ENCODE peak calls at places on chromosome 13, in four cellular contexts. L is neuronal stem cell, G is pancreas, Q is neural progenitor cell. C is an unnamed sample.

GRCh38 chr13:38735655-38736440 is 49.0 kb downstream of the FREM2 start:
- DNase-seq in L (no peak), G (no peak), Q (no peak), C (no peak)

GRCh38 chr13:95641961-95642621 is 2.4 kb downstream of the DZIP1 start:
- DNase-seq in L (peak), G (peak), Q (peak), C (peak)

GRCh38 chr13:74217816-74218215 is 83.6 kb upstream of the KLF12 start:
- DNase-seq in L (no peak), G (no peak), Q (no peak), C (no peak)

GRCh38 chr13:23988546-23989122 is 91.3 kb upstream of the C1QTNF9B start:
- DNase-seq in L (no peak), G (no peak), Q (no peak), C (no peak)

GRCh38 chr13:75555836-75556235 is 6.2 kb downstream of the UCHL3 start:
- DNase-seq in L (no peak), G (no peak), Q (no peak), C (no peak)

GRCh38 chr13:106455777-106456176 is 79.7 kb downstream of the EFNB2 start:
- DNase-seq in L (no peak), G (no peak), Q (no peak), C (no peak)

GRCh38 chr13:24065172-24065571 is 95.3 kb upstream of the SPATA13 start:
- DNase-seq in L (no peak), G (no peak), Q (no peak), C (no peak)

GRCh38 chr13:79098603-79099002 is 307.5 kb downstream of the RBM26 start:
- DNase-seq in L (no peak), G (no peak), Q (no peak), C (no peak)

GRCh38 chr13:97003071-97003470 is 8.8 kb upstream of the OXGR1 start:
- DNase-seq in L (no peak), G (no peak), Q (no peak), C (no peak)

GRCh38 chr13:108950333-108951010 is 321.1 kb downstream of the MYO16 start:
- DNase-seq in L (no peak), G (no peak), Q (no peak), C (no peak)

GRCh38 chr13:25415196-25415595 is 43.4 kb downstream of the ATP8A2 start:
- DNase-seq in L (no peak), G (no peak), Q (no peak), C (no peak)

GRCh38 chr13:46607768-46608553 is 55.0 kb downstream of the LRCH1 start:
- DNase-seq in L (no peak), G (no peak), Q (no peak), C (no peak)

GRCh38 chr13:98581971-98582702 is 5.2 kb upstream of the STK24 start:
- DNase-seq in L (no peak), G (no peak), Q (no peak), C (no peak)
- H3K27ac ChIP-seq in L (no peak), G (no peak), Q (no peak), C (no peak)

GRCh38 chr13:35874704-35875103 is 256.5 kb downstream of the DCLK1 start:
- DNase-seq in L (no peak), G (no peak), Q (no peak), C (no peak)
- H3K27ac ChIP-seq in L (no peak), G (no peak), Q (no peak), C (no peak)

GRCh38 chr13:22468055-22468454 is 712.7 kb upstream of the SGCG start:
- DNase-seq in L (no peak), G (no peak), Q (no peak), C (no peak)

GRCh38 chr13:22461854-22462565 is 718.8 kb upstream of the SGCG start:
- DNase-seq in L (no peak), G (no peak), Q (no peak), C (no peak)

GRCh38 chr13:22463089-22463488 is 717.7 kb upstream of the SGCG start:
- DNase-seq in L (no peak), G (no peak), Q (no peak), C (no peak)
- H3K27ac ChIP-seq in L (no peak), G (no peak), Q (no peak), C (no peak)

GRCh38 chr13:29906432-29907011 is 56.1 kb upstream of the UBL3 start:
- DNase-seq in L (no peak), G (no peak), Q (no peak), C (no peak)
- H3K27ac ChIP-seq in L (no peak), G (peak), Q (no peak), C (no peak)

GRCh38 chr13:40673061-40673397 is 6.6 kb upstream of the FOXO1 start:
- DNase-seq in L (no peak), G (no peak), Q (no peak), C (no peak)
- H3K27ac ChIP-seq in L (no peak), G (no peak), Q (no peak), C (no peak)

DNA sequence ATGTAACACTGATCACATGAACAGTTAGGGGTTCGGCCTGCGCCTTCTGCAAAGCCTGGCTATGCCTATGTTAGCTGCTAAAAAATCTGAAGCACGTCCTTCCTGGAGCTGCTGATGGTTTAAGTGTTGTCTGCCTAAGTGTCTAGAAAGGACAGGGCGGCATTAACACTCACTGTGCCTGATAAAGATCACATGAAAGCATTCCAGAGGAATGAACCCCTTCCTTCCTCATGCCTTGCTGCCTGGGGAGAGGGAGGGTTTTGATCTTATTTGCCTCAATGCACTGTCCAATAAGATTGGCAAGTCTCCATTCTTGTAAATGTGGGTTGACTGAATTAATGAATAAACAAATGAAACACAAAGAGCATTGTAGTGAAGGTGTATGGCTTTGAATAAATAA is 5.2 kb downstream of the DOCK9 start:
- DNase-seq in L (no peak), G (no peak), Q (peak), C (no peak)
- H3K27ac ChIP-seq in L (no peak), G (no peak), Q (no peak), C (peak)